ENCODE peak calls at places on chromosomes 12 and 14, in ten cellular contexts. One of them, this sample, is unnamed.

GRCh38 chr14:95018845-95019244 is 138.5 kb downstream of the DICER1 start:
- DNase-seq in adrenal gland: no peak
- DNase-seq in stimulated activated CD4-positive, alpha-beta T cell treated with anti-CD3 and anti-CD28 coated beads, Interleukin-1b, Interleukin-23, amount 100 ng/mL, for 24 hours: no peak
- DNase-seq in GM12878: no peak
- DNase-seq in T follicular helper cell: no peak
- DNase-seq in posterior vena cava: no peak
- DNase-seq in DMS79: no peak
- DNase-seq in SW 1271: no peak
- DNase-seq in GM23248: peak
- DNase-seq in activated CD4-positive, alpha-beta T cell treated with anti-CD3 and anti-CD28 coated beads for 1 hour: no peak
- DNase-seq in this sample: no peak

GRCh38 chr12:53795927-53796326 is 44.1 kb upstream of the CISTR start:
- DNase-seq in adrenal gland: no peak
- DNase-seq in stimulated activated CD4-positive, alpha-beta T cell treated with anti-CD3 and anti-CD28 coated beads, Interleukin-1b, Interleukin-23, amount 100 ng/mL, for 24 hours: no peak
- DNase-seq in GM12878: no peak
- DNase-seq in T follicular helper cell: no peak
- DNase-seq in posterior vena cava: no peak
- DNase-seq in DMS79: no peak
- DNase-seq in SW 1271: no peak
- DNase-seq in GM23248: no peak
- DNase-seq in activated CD4-positive, alpha-beta T cell treated with anti-CD3 and anti-CD28 coated beads for 1 hour: no peak
- DNase-seq in this sample: no peak

GRCh38 chr14:36604757-36605505 is 22.5 kb upstream of the NKX2-8 start:
- DNase-seq in adrenal gland: peak
- DNase-seq in stimulated activated CD4-positive, alpha-beta T cell treated with anti-CD3 and anti-CD28 coated beads, Interleukin-1b, Interleukin-23, amount 100 ng/mL, for 24 hours: peak
- DNase-seq in GM12878: no peak
- DNase-seq in T follicular helper cell: no peak
- DNase-seq in posterior vena cava: no peak
- DNase-seq in DMS79: peak
- DNase-seq in SW 1271: peak
- DNase-seq in GM23248: peak
- DNase-seq in activated CD4-positive, alpha-beta T cell treated with anti-CD3 and anti-CD28 coated beads for 1 hour: no peak
- DNase-seq in this sample: peak

GRCh38 chr12:67239061-67239460 is 30.1 kb upstream of the CAND1 start:
- DNase-seq in adrenal gland: no peak
- DNase-seq in stimulated activated CD4-positive, alpha-beta T cell treated with anti-CD3 and anti-CD28 coated beads, Interleukin-1b, Interleukin-23, amount 100 ng/mL, for 24 hours: no peak
- DNase-seq in GM12878: no peak
- DNase-seq in T follicular helper cell: no peak
- DNase-seq in posterior vena cava: no peak
- DNase-seq in DMS79: no peak
- DNase-seq in SW 1271: no peak
- DNase-seq in GM23248: no peak
- DNase-seq in activated CD4-positive, alpha-beta T cell treated with anti-CD3 and anti-CD28 coated beads for 1 hour: no peak
- DNase-seq in this sample: no peak

GRCh38 chr14:51210594-51210993 is 29.5 kb upstream of the TMX1 start:
- DNase-seq in adrenal gland: no peak
- DNase-seq in stimulated activated CD4-positive, alpha-beta T cell treated with anti-CD3 and anti-CD28 coated beads, Interleukin-1b, Interleukin-23, amount 100 ng/mL, for 24 hours: no peak
- DNase-seq in GM12878: no peak
- DNase-seq in T follicular helper cell: no peak
- DNase-seq in posterior vena cava: no peak
- DNase-seq in DMS79: peak
- DNase-seq in SW 1271: no peak
- DNase-seq in GM23248: no peak
- DNase-seq in activated CD4-positive, alpha-beta T cell treated with anti-CD3 and anti-CD28 coated beads for 1 hour: no peak
- DNase-seq in this sample: no peak

GRCh38 chr12:89354630-89354931 is 2.3 kb upstream of the DUSP6 start:
- DNase-seq in adrenal gland: no peak
- DNase-seq in stimulated activated CD4-positive, alpha-beta T cell treated with anti-CD3 and anti-CD28 coated beads, Interleukin-1b, Interleukin-23, amount 100 ng/mL, for 24 hours: no peak
- DNase-seq in GM12878: no peak
- DNase-seq in T follicular helper cell: no peak
- DNase-seq in posterior vena cava: no peak
- DNase-seq in DMS79: peak
- DNase-seq in SW 1271: peak
- DNase-seq in GM23248: no peak
- DNase-seq in activated CD4-positive, alpha-beta T cell treated with anti-CD3 and anti-CD28 coated beads for 1 hour: no peak
- DNase-seq in this sample: no peak

GRCh38 chr14:31303654-31304053 is 96.1 kb upstream of the HECTD1 start:
- DNase-seq in adrenal gland: no peak
- DNase-seq in stimulated activated CD4-positive, alpha-beta T cell treated with anti-CD3 and anti-CD28 coated beads, Interleukin-1b, Interleukin-23, amount 100 ng/mL, for 24 hours: no peak
- DNase-seq in GM12878: no peak
- DNase-seq in T follicular helper cell: no peak
- DNase-seq in posterior vena cava: no peak
- DNase-seq in DMS79: no peak
- DNase-seq in SW 1271: no peak
- DNase-seq in GM23248: no peak
- DNase-seq in activated CD4-positive, alpha-beta T cell treated with anti-CD3 and anti-CD28 coated beads for 1 hour: no peak
- DNase-seq in this sample: no peak

GRCh38 chr12:3214508-3215365 is 137.6 kb downstream of the TSPAN9 start:
- DNase-seq in adrenal gland: no peak
- DNase-seq in stimulated activated CD4-positive, alpha-beta T cell treated with anti-CD3 and anti-CD28 coated beads, Interleukin-1b, Interleukin-23, amount 100 ng/mL, for 24 hours: no peak
- DNase-seq in GM12878: no peak
- DNase-seq in T follicular helper cell: no peak
- DNase-seq in posterior vena cava: no peak
- DNase-seq in DMS79: peak
- DNase-seq in SW 1271: no peak
- DNase-seq in GM23248: no peak
- DNase-seq in activated CD4-positive, alpha-beta T cell treated with anti-CD3 and anti-CD28 coated beads for 1 hour: no peak
- DNase-seq in this sample: no peak

GRCh38 chr14:30996892-30997659 is 28.4 kb upstream of the AP4S1 start:
- DNase-seq in adrenal gland: no peak
- DNase-seq in stimulated activated CD4-positive, alpha-beta T cell treated with anti-CD3 and anti-CD28 coated beads, Interleukin-1b, Interleukin-23, amount 100 ng/mL, for 24 hours: no peak
- DNase-seq in GM12878: no peak
- DNase-seq in T follicular helper cell: no peak
- DNase-seq in posterior vena cava: no peak
- DNase-seq in DMS79: no peak
- DNase-seq in SW 1271: no peak
- DNase-seq in GM23248: no peak
- DNase-seq in activated CD4-positive, alpha-beta T cell treated with anti-CD3 and anti-CD28 coated beads for 1 hour: no peak
- DNase-seq in this sample: no peak

GRCh38 chr12:108358580-108358965 is 19.5 kb upstream of the CMKLR1 start:
- DNase-seq in adrenal gland: no peak
- DNase-seq in stimulated activated CD4-positive, alpha-beta T cell treated with anti-CD3 and anti-CD28 coated beads, Interleukin-1b, Interleukin-23, amount 100 ng/mL, for 24 hours: no peak
- DNase-seq in GM12878: no peak
- DNase-seq in T follicular helper cell: no peak
- DNase-seq in posterior vena cava: no peak
- DNase-seq in DMS79: no peak
- DNase-seq in SW 1271: no peak
- DNase-seq in GM23248: peak
- DNase-seq in activated CD4-positive, alpha-beta T cell treated with anti-CD3 and anti-CD28 coated beads for 1 hour: no peak
- DNase-seq in this sample: no peak

GRCh38 chr14:40003773-40004172 is 571.5 kb upstream of the FBXO33 start:
- DNase-seq in adrenal gland: no peak
- DNase-seq in stimulated activated CD4-positive, alpha-beta T cell treated with anti-CD3 and anti-CD28 coated beads, Interleukin-1b, Interleukin-23, amount 100 ng/mL, for 24 hours: no peak
- DNase-seq in GM12878: no peak
- DNase-seq in T follicular helper cell: no peak
- DNase-seq in posterior vena cava: no peak
- DNase-seq in DMS79: peak
- DNase-seq in SW 1271: no peak
- DNase-seq in GM23248: no peak
- DNase-seq in activated CD4-positive, alpha-beta T cell treated with anti-CD3 and anti-CD28 coated beads for 1 hour: no peak
- DNase-seq in this sample: no peak

GRCh38 chr12:109624467-109624866 is 50.9 kb downstream of the MVK start:
- DNase-seq in adrenal gland: peak
- DNase-seq in stimulated activated CD4-positive, alpha-beta T cell treated with anti-CD3 and anti-CD28 coated beads, Interleukin-1b, Interleukin-23, amount 100 ng/mL, for 24 hours: no peak
- DNase-seq in GM12878: no peak
- DNase-seq in T follicular helper cell: no peak
- DNase-seq in posterior vena cava: no peak
- DNase-seq in DMS79: no peak
- DNase-seq in SW 1271: no peak
- DNase-seq in GM23248: no peak
- DNase-seq in activated CD4-positive, alpha-beta T cell treated with anti-CD3 and anti-CD28 coated beads for 1 hour: no peak
- DNase-seq in this sample: peak

GRCh38 chr12:94571556-94571955 is 78.8 kb downstream of the TMCC3 start:
- DNase-seq in adrenal gland: peak
- DNase-seq in stimulated activated CD4-positive, alpha-beta T cell treated with anti-CD3 and anti-CD28 coated beads, Interleukin-1b, Interleukin-23, amount 100 ng/mL, for 24 hours: no peak
- DNase-seq in GM12878: no peak
- DNase-seq in T follicular helper cell: no peak
- DNase-seq in posterior vena cava: no peak
- DNase-seq in DMS79: peak
- DNase-seq in SW 1271: no peak
- DNase-seq in GM23248: peak
- DNase-seq in activated CD4-positive, alpha-beta T cell treated with anti-CD3 and anti-CD28 coated beads for 1 hour: no peak
- DNase-seq in this sample: peak

GRCh38 chr14:64680013-64680674 is 24.1 kb upstream of the PLEKHG3 start:
- DNase-seq in adrenal gland: no peak
- DNase-seq in stimulated activated CD4-positive, alpha-beta T cell treated with anti-CD3 and anti-CD28 coated beads, Interleukin-1b, Interleukin-23, amount 100 ng/mL, for 24 hours: no peak
- DNase-seq in GM12878: no peak
- DNase-seq in T follicular helper cell: no peak
- DNase-seq in posterior vena cava: peak
- DNase-seq in DMS79: peak
- DNase-seq in SW 1271: no peak
- DNase-seq in GM23248: peak
- DNase-seq in activated CD4-positive, alpha-beta T cell treated with anti-CD3 and anti-CD28 coated beads for 1 hour: no peak
- DNase-seq in this sample: peak

GRCh38 chr12:75444444-75445136 is 36.0 kb upstream of the GLIPR1 start:
- DNase-seq in adrenal gland: peak
- DNase-seq in stimulated activated CD4-positive, alpha-beta T cell treated with anti-CD3 and anti-CD28 coated beads, Interleukin-1b, Interleukin-23, amount 100 ng/mL, for 24 hours: no peak
- DNase-seq in GM12878: no peak
- DNase-seq in T follicular helper cell: no peak
- DNase-seq in posterior vena cava: no peak
- DNase-seq in DMS79: no peak
- DNase-seq in SW 1271: no peak
- DNase-seq in GM23248: peak
- DNase-seq in activated CD4-positive, alpha-beta T cell treated with anti-CD3 and anti-CD28 coated beads for 1 hour: no peak
- DNase-seq in this sample: peak

GRCh38 chr14:101620039-101620788 is 58.9 kb downstream of the DIO3 start:
- DNase-seq in adrenal gland: peak
- DNase-seq in stimulated activated CD4-positive, alpha-beta T cell treated with anti-CD3 and anti-CD28 coated beads, Interleukin-1b, Interleukin-23, amount 100 ng/mL, for 24 hours: no peak
- DNase-seq in GM12878: no peak
- DNase-seq in T follicular helper cell: no peak
- DNase-seq in posterior vena cava: peak
- DNase-seq in DMS79: no peak
- DNase-seq in SW 1271: no peak
- DNase-seq in GM23248: no peak
- DNase-seq in activated CD4-positive, alpha-beta T cell treated with anti-CD3 and anti-CD28 coated beads for 1 hour: no peak
- DNase-seq in this sample: no peak

GRCh38 chr12:54184024-54184805 is 4.6 kb downstream of the SMUG1 start:
- DNase-seq in adrenal gland: no peak
- DNase-seq in stimulated activated CD4-positive, alpha-beta T cell treated with anti-CD3 and anti-CD28 coated beads, Interleukin-1b, Interleukin-23, amount 100 ng/mL, for 24 hours: no peak
- DNase-seq in GM12878: no peak
- DNase-seq in T follicular helper cell: no peak
- DNase-seq in posterior vena cava: no peak
- DNase-seq in DMS79: no peak
- DNase-seq in SW 1271: no peak
- DNase-seq in GM23248: no peak
- DNase-seq in activated CD4-positive, alpha-beta T cell treated with anti-CD3 and anti-CD28 coated beads for 1 hour: no peak
- DNase-seq in this sample: no peak

GRCh38 chr14:93925374-93925895 is 1.7 kb upstream of the FAM181A start:
- DNase-seq in adrenal gland: no peak
- DNase-seq in stimulated activated CD4-positive, alpha-beta T cell treated with anti-CD3 and anti-CD28 coated beads, Interleukin-1b, Interleukin-23, amount 100 ng/mL, for 24 hours: no peak
- DNase-seq in GM12878: no peak
- DNase-seq in T follicular helper cell: no peak
- DNase-seq in posterior vena cava: no peak
- DNase-seq in DMS79: no peak
- DNase-seq in SW 1271: no peak
- DNase-seq in GM23248: no peak
- DNase-seq in activated CD4-positive, alpha-beta T cell treated with anti-CD3 and anti-CD28 coated beads for 1 hour: no peak
- DNase-seq in this sample: no peak

GRCh38 chr12:6927999-6928702 is 392 bp downstream of the ATN1 start:
- DNase-seq in adrenal gland: no peak
- DNase-seq in stimulated activated CD4-positive, alpha-beta T cell treated with anti-CD3 and anti-CD28 coated beads, Interleukin-1b, Interleukin-23, amount 100 ng/mL, for 24 hours: no peak
- DNase-seq in GM12878: no peak
- DNase-seq in T follicular helper cell: no peak
- DNase-seq in posterior vena cava: peak
- DNase-seq in DMS79: no peak
- DNase-seq in SW 1271: no peak
- DNase-seq in GM23248: peak
- DNase-seq in activated CD4-positive, alpha-beta T cell treated with anti-CD3 and anti-CD28 coated beads for 1 hour: no peak
- DNase-seq in this sample: no peak

GRCh38 chr12:62758216-62758615 is 176.7 kb downstream of the PPM1H start:
- DNase-seq in adrenal gland: no peak
- DNase-seq in stimulated activated CD4-positive, alpha-beta T cell treated with anti-CD3 and anti-CD28 coated beads, Interleukin-1b, Interleukin-23, amount 100 ng/mL, for 24 hours: no peak
- DNase-seq in GM12878: no peak
- DNase-seq in T follicular helper cell: no peak
- DNase-seq in posterior vena cava: no peak
- DNase-seq in DMS79: no peak
- DNase-seq in SW 1271: no peak
- DNase-seq in GM23248: no peak
- DNase-seq in activated CD4-positive, alpha-beta T cell treated with anti-CD3 and anti-CD28 coated beads for 1 hour: no peak
- DNase-seq in this sample: peak

GRCh38 chr14:103542545-103543088 is 13.6 kb downstream of the TRMT61A start:
- DNase-seq in adrenal gland: no peak
- DNase-seq in stimulated activated CD4-positive, alpha-beta T cell treated with anti-CD3 and anti-CD28 coated beads, Interleukin-1b, Interleukin-23, amount 100 ng/mL, for 24 hours: no peak
- DNase-seq in GM12878: no peak
- DNase-seq in T follicular helper cell: no peak
- DNase-seq in posterior vena cava: no peak
- DNase-seq in DMS79: peak
- DNase-seq in SW 1271: no peak
- DNase-seq in GM23248: peak
- DNase-seq in activated CD4-positive, alpha-beta T cell treated with anti-CD3 and anti-CD28 coated beads for 1 hour: no peak
- DNase-seq in this sample: peak

GRCh38 chr14:104084251-104085002 is 1.1 kb upstream of the ASPG start:
- DNase-seq in adrenal gland: no peak
- DNase-seq in stimulated activated CD4-positive, alpha-beta T cell treated with anti-CD3 and anti-CD28 coated beads, Interleukin-1b, Interleukin-23, amount 100 ng/mL, for 24 hours: no peak
- DNase-seq in GM12878: no peak
- DNase-seq in T follicular helper cell: no peak
- DNase-seq in posterior vena cava: peak
- DNase-seq in DMS79: no peak
- DNase-seq in SW 1271: no peak
- DNase-seq in GM23248: no peak
- DNase-seq in activated CD4-positive, alpha-beta T cell treated with anti-CD3 and anti-CD28 coated beads for 1 hour: no peak
- DNase-seq in this sample: no peak

GRCh38 chr12:5689773-5690172 is 255.3 kb downstream of the ANO2 start:
- DNase-seq in adrenal gland: no peak
- DNase-seq in stimulated activated CD4-positive, alpha-beta T cell treated with anti-CD3 and anti-CD28 coated beads, Interleukin-1b, Interleukin-23, amount 100 ng/mL, for 24 hours: no peak
- DNase-seq in GM12878: no peak
- DNase-seq in T follicular helper cell: no peak
- DNase-seq in posterior vena cava: no peak
- DNase-seq in DMS79: no peak
- DNase-seq in SW 1271: peak
- DNase-seq in GM23248: no peak
- DNase-seq in activated CD4-positive, alpha-beta T cell treated with anti-CD3 and anti-CD28 coated beads for 1 hour: no peak
- DNase-seq in this sample: no peak

GRCh38 chr12:96136129-96136528 is 58.0 kb upstream of the ELK3 start:
- DNase-seq in adrenal gland: no peak
- DNase-seq in stimulated activated CD4-positive, alpha-beta T cell treated with anti-CD3 and anti-CD28 coated beads, Interleukin-1b, Interleukin-23, amount 100 ng/mL, for 24 hours: no peak
- DNase-seq in GM12878: no peak
- DNase-seq in T follicular helper cell: no peak
- DNase-seq in posterior vena cava: no peak
- DNase-seq in DMS79: no peak
- DNase-seq in SW 1271: no peak
- DNase-seq in GM23248: peak
- DNase-seq in activated CD4-positive, alpha-beta T cell treated with anti-CD3 and anti-CD28 coated beads for 1 hour: no peak
- DNase-seq in this sample: peak

GRCh38 chr12:132907216-132907615 is 19.8 kb upstream of the CHFR start:
- DNase-seq in adrenal gland: peak
- DNase-seq in stimulated activated CD4-positive, alpha-beta T cell treated with anti-CD3 and anti-CD28 coated beads, Interleukin-1b, Interleukin-23, amount 100 ng/mL, for 24 hours: no peak
- DNase-seq in GM12878: no peak
- DNase-seq in T follicular helper cell: no peak
- DNase-seq in posterior vena cava: no peak
- DNase-seq in DMS79: peak
- DNase-seq in SW 1271: no peak
- DNase-seq in GM23248: peak
- DNase-seq in activated CD4-positive, alpha-beta T cell treated with anti-CD3 and anti-CD28 coated beads for 1 hour: no peak
- DNase-seq in this sample: no peak

GRCh38 chr14:99819514-99819913 is 26.3 kb downstream of the EML1 start:
- DNase-seq in adrenal gland: peak
- DNase-seq in stimulated activated CD4-positive, alpha-beta T cell treated with anti-CD3 and anti-CD28 coated beads, Interleukin-1b, Interleukin-23, amount 100 ng/mL, for 24 hours: no peak
- DNase-seq in GM12878: no peak
- DNase-seq in T follicular helper cell: no peak
- DNase-seq in posterior vena cava: no peak
- DNase-seq in DMS79: no peak
- DNase-seq in SW 1271: no peak
- DNase-seq in GM23248: no peak
- DNase-seq in activated CD4-positive, alpha-beta T cell treated with anti-CD3 and anti-CD28 coated beads for 1 hour: no peak
- DNase-seq in this sample: no peak

GRCh38 chr12:89707992-89708792 is 446 bp downstream of the ATP2B1 start:
- DNase-seq in adrenal gland: peak
- DNase-seq in stimulated activated CD4-positive, alpha-beta T cell treated with anti-CD3 and anti-CD28 coated beads, Interleukin-1b, Interleukin-23, amount 100 ng/mL, for 24 hours: peak
- DNase-seq in GM12878: no peak
- DNase-seq in T follicular helper cell: peak
- DNase-seq in posterior vena cava: peak
- DNase-seq in DMS79: no peak
- DNase-seq in SW 1271: no peak
- DNase-seq in GM23248: peak
- DNase-seq in activated CD4-positive, alpha-beta T cell treated with anti-CD3 and anti-CD28 coated beads for 1 hour: no peak
- DNase-seq in this sample: peak

GRCh38 chr12:111330800-111331752 is 37.8 kb downstream of the PHETA1 start:
- DNase-seq in adrenal gland: no peak
- DNase-seq in stimulated activated CD4-positive, alpha-beta T cell treated with anti-CD3 and anti-CD28 coated beads, Interleukin-1b, Interleukin-23, amount 100 ng/mL, for 24 hours: no peak
- DNase-seq in GM12878: no peak
- DNase-seq in T follicular helper cell: no peak
- DNase-seq in posterior vena cava: no peak
- DNase-seq in DMS79: no peak
- DNase-seq in SW 1271: peak
- DNase-seq in GM23248: peak
- DNase-seq in activated CD4-positive, alpha-beta T cell treated with anti-CD3 and anti-CD28 coated beads for 1 hour: no peak
- DNase-seq in this sample: no peak

This sample was measured in MG63.